ENCODE peak calls at places on chromosomes 2 and 18, in five cellular contexts. H is K562, W is H1, Y is GM12878, V is HepG2. M is an unnamed sample.

GRCh38 chr2:20421988-20422678 is 24.7 kb upstream of the RHOB start:
- DNase-seq in V (no peak), W (no peak), H (no peak), Y (no peak), M (no peak)

GRCh38 chr2:159298967-159299366 is 12.5 kb upstream of the WDSUB1 start:
- DNase-seq in H (no peak), V (no peak), W (no peak), Y (no peak), M (no peak)

GRCh38 chr2:126913881-126914495 is 15.3 kb downstream of the TEX51 start:
- DNase-seq in Y (no peak), H (no peak), W (no peak), V (no peak), M (no peak)

GRCh38 chr18:3044931-3045698 is 32.2 kb upstream of the LPIN2 start:
- DNase-seq in V (peak), Y (no peak), H (no peak), W (no peak), M (no peak)

GRCh38 chr2:63975437-63976124 is 43.6 kb downstream of the VPS54 start:
- DNase-seq in H (peak), V (no peak), W (no peak), Y (no peak), M (no peak)

GRCh38 chr2:199485732-199486335 is 28.1 kb upstream of the SATB2 start:
- DNase-seq in H (peak), Y (no peak), W (no peak), V (peak), M (peak)

GRCh38 chr2:33069894-33070651 is 123.3 kb downstream of the LTBP1 start:
- DNase-seq in W (peak), H (peak), V (peak), Y (no peak), M (no peak)

GRCh38 chr2:210456571-210456970 is 20.0 kb downstream of the LANCL1 start:
- DNase-seq in Y (no peak), V (no peak), W (no peak), H (no peak), M (no peak)

GRCh38 chr2:18001671-18002070 is 123.2 kb downstream of the KCNS3 start:
- DNase-seq in Y (no peak), W (no peak), H (no peak), V (no peak), M (peak)

GRCh38 chr2:111053825-111054490 is 66.8 kb upstream of the BCL2L11 start:
- DNase-seq in V (no peak), Y (no peak), H (no peak), W (no peak), M (no peak)

GRCh38 chr18:70720607-70721006 is 431.8 kb downstream of the SOCS6 start:
- DNase-seq in Y (no peak), H (no peak), V (no peak), W (no peak), M (no peak)

GRCh38 chr2:133039531-133039930 is 369.5 kb upstream of the LYPD1 start:
- DNase-seq in V (no peak), W (no peak), H (no peak), Y (no peak), M (no peak)

GRCh38 chr2:8514748-8515389 is 167.0 kb upstream of the ID2 start:
- DNase-seq in V (no peak), Y (peak), H (no peak), W (no peak), M (no peak)

GRCh38 chr2:238942941-238943715 is 95.2 kb downstream of the TWIST2 start:
- DNase-seq in Y (no peak), H (no peak), W (no peak), V (no peak), M (no peak)

GRCh38 chr2:235201796-235202195 is 250.0 kb downstream of the SH3BP4 start:
- DNase-seq in H (no peak), V (no peak), Y (no peak), W (no peak), M (no peak)

GRCh38 chr2:18721038-18721922 is 131.9 kb upstream of the NT5C1B start:
- DNase-seq in H (no peak), V (no peak), Y (no peak), W (no peak), M (no peak)

GRCh38 chr2:172617115-172617514 is 61.2 kb downstream of the PDK1 start:
- DNase-seq in H (no peak), W (no peak), V (no peak), Y (no peak), M (no peak)

GRCh38 chr2:145321344-145321743 is 801.4 kb upstream of the ZEB2 start:
- DNase-seq in H (no peak), Y (no peak), V (no peak), W (no peak), M (no peak)

GRCh38 chr18:49447810-49448745 is 12.4 kb downstream of the DYM start:
- DNase-seq in V (peak), W (no peak), H (peak), Y (no peak), M (peak)

GRCh38 chr18:23936371-23936958 is 78.1 kb upstream of the TTC39C start:
- DNase-seq in Y (no peak), V (peak), W (no peak), H (no peak), M (no peak)

GRCh38 chr2:23418490-23418911 is 33.5 kb downstream of the KLHL29 start:
- DNase-seq in H (no peak), Y (no peak), V (no peak), W (no peak), M (no peak)

GRCh38 chr2:218631837-218632236 is 24.1 kb downstream of the PLCD4 start:
- DNase-seq in Y (no peak), V (no peak), W (no peak), H (no peak), M (no peak)

GRCh38 chr2:119482481-119483394 is 41.5 kb downstream of the SCTR start:
- DNase-seq in Y (no peak), V (no peak), W (no peak), H (no peak), M (no peak)

GRCh38 chr18:13597068-13597467 is 129.3 kb downstream of the FAM210A start:
- DNase-seq in W (no peak), Y (no peak), H (no peak), V (no peak), M (peak)

GRCh38 chr2:241814571-241815476 is 5.8 kb downstream of the NEU4 start:
- DNase-seq in Y (no peak), V (no peak), W (no peak), H (no peak), M (no peak)

GRCh38 chr2:12717191-12717987 is 653 bp downstream of the TRIB2 start:
- DNase-seq in Y (no peak), H (peak), V (no peak), W (no peak), M (peak)

GRCh38 chr18:79068299-79068945 is 772 bp upstream of the ATP9B start:
- DNase-seq in Y (peak), H (no peak), W (no peak), V (no peak), M (peak)

GRCh38 chr2:20623741-20624155 is 27.1 kb downstream of the HS1BP3 start:
- DNase-seq in W (no peak), Y (no peak), V (no peak), H (no peak), M (no peak)

DNA sequence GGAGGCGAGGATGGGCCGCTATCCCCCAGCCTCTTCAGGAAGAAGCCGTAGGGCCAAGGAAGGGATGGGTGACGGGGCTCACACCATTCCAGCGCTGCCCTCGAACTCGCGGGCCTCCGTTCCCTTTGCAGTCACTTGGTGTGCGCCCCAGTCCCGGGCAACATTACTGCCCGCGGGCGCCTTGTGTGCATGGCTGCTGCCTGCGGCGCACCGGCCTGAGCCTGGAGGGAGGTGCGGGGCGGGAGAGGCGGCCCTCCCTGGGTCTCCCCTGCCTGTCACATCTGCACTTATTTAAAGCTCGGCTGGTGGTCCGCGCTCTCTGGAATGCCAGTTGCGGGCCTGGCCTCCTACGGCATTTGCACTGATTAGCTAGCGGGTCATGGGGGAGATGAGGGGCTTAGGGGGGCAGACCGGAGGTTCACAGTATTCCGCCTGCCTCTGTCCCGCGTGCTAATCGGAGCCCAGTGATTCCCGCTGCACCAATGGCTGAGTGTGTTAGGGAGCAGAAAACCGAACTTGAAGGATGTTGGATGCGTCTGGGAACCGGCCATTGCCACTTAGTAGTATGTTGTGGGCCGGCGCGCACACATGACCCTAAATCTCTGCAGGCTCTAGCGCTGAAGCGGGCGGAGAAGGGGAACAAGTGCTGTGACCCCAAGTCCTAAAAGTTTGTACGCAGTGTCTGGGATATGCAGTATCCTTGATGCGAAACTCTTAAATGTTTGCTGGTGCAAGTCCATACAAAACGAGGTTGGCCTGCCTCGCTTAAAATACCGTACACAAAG is 161.1 kb upstream of the SIX2 start:
- DNase-seq in Y (no peak), H (no peak), W (no peak), V (no peak), M (peak)
- TF ChIP-seq EZH2 in Y (no peak), H (no peak), W (peak), V (no peak), M (peak)

DNA sequence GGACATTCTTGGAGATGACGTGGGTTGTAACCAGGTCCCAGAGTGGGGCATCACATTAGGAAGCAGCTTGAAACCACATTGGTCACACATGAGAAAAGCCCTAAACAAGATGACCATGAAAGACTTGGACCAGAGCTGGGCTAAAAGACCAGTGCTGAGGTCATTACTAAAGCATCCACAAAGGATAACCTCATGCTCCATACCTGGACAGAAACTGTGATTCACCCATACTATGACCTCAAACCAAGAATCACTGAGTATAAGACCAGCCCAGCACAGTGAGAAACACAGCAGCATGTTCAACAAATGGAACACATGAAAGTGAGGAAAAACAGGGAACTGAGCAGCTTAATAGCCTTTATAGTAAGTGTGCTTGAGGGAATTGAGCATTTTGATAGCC is 635.5 kb upstream of the NETO1 start:
- DNase-seq in Y (no peak), V (no peak), H (no peak), W (no peak), M (no peak)
- TF ChIP-seq CREB1 in Y (no peak), V (no peak), H (no peak), W (no peak), M (no peak)

GRCh38 chr18:74196220-74197119 is 48.1 kb downstream of the TIMM21 start:
- DNase-seq in Y (peak), H (peak), W (no peak), V (peak), M (peak)

GRCh38 chr18:74200780-74201179 is 52.5 kb downstream of the TIMM21 start:
- DNase-seq in H (no peak), W (no peak), V (no peak), Y (no peak), M (no peak)

GRCh38 chr18:74194691-74195090 is 46.4 kb downstream of the TIMM21 start:
- DNase-seq in Y (no peak), W (no peak), H (no peak), V (no peak), M (no peak)

GRCh38 chr18:74197705-74198341 is 49.5 kb downstream of the TIMM21 start:
- DNase-seq in V (no peak), Y (no peak), W (no peak), H (no peak), M (peak)

GRCh38 chr18:74198453-74198852 is 50.1 kb downstream of the TIMM21 start:
- DNase-seq in H (no peak), W (no peak), V (no peak), Y (no peak), M (no peak)
- TF ChIP-seq CTCF in H (no peak), W (no peak), V (no peak), Y (no peak), M (no peak)

GRCh38 chr2:71465356-71465755 is 12.0 kb downstream of the DYSF start:
- DNase-seq in Y (no peak), W (no peak), V (no peak), H (no peak), M (peak)

GRCh38 chr2:71465961-71466300 is 12.6 kb downstream of the DYSF start:
- DNase-seq in V (no peak), Y (no peak), W (no peak), H (no peak), M (no peak)

GRCh38 chr2:71467180-71467815 is 13.9 kb downstream of the DYSF start:
- DNase-seq in V (no peak), W (no peak), Y (no peak), H (no peak), M (no peak)

GRCh38 chr2:71468279-71469015 is 15.1 kb downstream of the DYSF start:
- DNase-seq in H (no peak), Y (no peak), V (no peak), W (no peak), M (no peak)

GRCh38 chr2:71466301-71467179 is 13.2 kb downstream of the DYSF start:
- DNase-seq in V (no peak), W (no peak), H (no peak), Y (no peak), M (peak)
- TF ChIP-seq EZH2 in V (peak), W (peak), H (no peak), Y (no peak), M (peak)

GRCh38 chr2:146997945-146998344 is 846.9 kb upstream of the ACVR2A start:
- DNase-seq in V (no peak), Y (no peak), H (no peak), W (no peak), M (no peak)
- TF ChIP-seq CREB1 in V (no peak), Y (no peak), H (no peak), W (no peak), M (no peak)

GRCh38 chr2:117786520-117786919 is 28.0 kb upstream of the DDX18 start:
- DNase-seq in V (no peak), Y (no peak), H (no peak), W (no peak), M (no peak)

GRCh38 chr2:117789505-117789904 is 25.0 kb upstream of the DDX18 start:
- DNase-seq in V (no peak), W (no peak), H (no peak), Y (no peak), M (no peak)

GRCh38 chr2:117785740-117786139 is 28.8 kb upstream of the DDX18 start:
- DNase-seq in H (peak), Y (no peak), V (peak), W (no peak), M (peak)
- TF ChIP-seq CTCF in H (peak), Y (peak), V (peak), W (no peak), M (peak)

GRCh38 chr18:47246027-47246971 is 5.2 kb downstream of the SKOR2 start:
- DNase-seq in Y (no peak), W (no peak), V (no peak), H (no peak), M (peak)
- TF ChIP-seq EZH2 in Y (no peak), W (no peak), V (no peak), H (no peak), M (peak)

DNA sequence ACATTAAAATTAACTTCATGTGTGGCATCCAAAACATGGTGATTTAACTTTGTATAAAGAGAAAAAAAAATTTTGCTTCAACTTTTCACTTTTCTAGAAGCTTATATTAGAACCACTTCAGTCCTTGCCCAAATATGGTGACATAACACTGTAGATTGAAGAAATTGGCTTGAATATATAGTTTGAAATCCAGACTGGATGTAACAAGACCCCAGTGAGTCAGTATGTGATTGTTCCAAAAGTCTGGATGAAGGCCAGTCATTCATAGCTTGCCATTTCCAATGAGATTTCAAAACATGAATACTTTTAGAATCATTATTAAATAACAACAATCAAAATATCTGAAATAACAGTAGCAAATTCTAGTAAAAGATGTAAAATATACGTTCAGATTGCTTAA is 104.8 kb upstream of the FN1 start:
- DNase-seq in H (no peak), W (no peak), Y (no peak), V (no peak), M (no peak)
- TF ChIP-seq CREB1 in H (no peak), W (no peak), Y (no peak), V (no peak), M (no peak)

GRCh38 chr2:3628800-3629199 is 29.2 kb upstream of the ALLC start:
- DNase-seq in Y (no peak), H (peak), W (peak), V (peak), M (peak)
- TF ChIP-seq CTCF in Y (no peak), H (peak), W (no peak), V (peak), M (peak)

GRCh38 chr2:174334278-174334715 is 457 bp upstream of the SP9 start:
- DNase-seq in W (no peak), Y (no peak), V (no peak), H (no peak), M (peak)
- TF ChIP-seq EZH2 in W (peak), Y (no peak), V (no peak), H (no peak), M (peak)